ENCODE peak calls at places on chromosomes 5 and 9, in ten cellular contexts. X is BJ; A is M059J; M is activated naive CD4-positive, alpha-beta T cell treated with anti-CD3 and anti-CD28 coated beads, Interleukin-2, amount 50 U/mL, for 16 hours; V is cardiac muscle cell; K is AG10803; H is SW 1271; O is LoVo; Q is colonic mucosa; Y is neural progenitor cell. P is an unnamed sample.

GRCh38 chr5:1445313-1445894 is at the start of gene SLC6A3:
- DNase-seq in X (no peak), A (no peak), M (no peak), V (peak), K (no peak), H (no peak), O (no peak), Q (peak), Y (peak), P (no peak)

GRCh38 chr5:90015584-90016018 is 394.0 kb downstream of the CETN3 start:
- DNase-seq in X (no peak), A (peak), M (no peak), V (peak), K (no peak), H (no peak), O (no peak), Q (no peak), Y (no peak), P (no peak)

GRCh38 chr9:36956908-36957307 is 77.2 kb downstream of the PAX5 start:
- DNase-seq in X (no peak), A (no peak), M (no peak), V (no peak), K (no peak), H (no peak), O (no peak), Q (no peak), Y (peak), P (peak)

GRCh38 chr9:71608825-71609452 is 159.4 kb downstream of the CEMIP2 start:
- DNase-seq in X (no peak), A (peak), M (no peak), V (peak), K (no peak), H (no peak), O (no peak), Q (no peak), Y (peak), P (no peak)

GRCh38 chr9:19975499-19975898 is 186.7 kb upstream of the SLC24A2 start:
- DNase-seq in X (no peak), A (peak), M (no peak), V (no peak), K (no peak), H (no peak), O (no peak), Q (no peak), Y (no peak), P (no peak)

GRCh38 chr5:179464631-179465030 is 85.7 kb upstream of the RUFY1 start:
- DNase-seq in X (no peak), A (no peak), M (no peak), V (no peak), K (no peak), H (no peak), O (no peak), Q (no peak), Y (no peak), P (no peak)

GRCh38 chr9:132672413-132672690 is 2.1 kb downstream of the GTF3C4 start:
- DNase-seq in X (no peak), A (peak), M (no peak), V (no peak), K (no peak), H (no peak), O (no peak), Q (no peak), Y (no peak), P (no peak)

GRCh38 chr5:62077823-62078550 is 228.0 kb upstream of the KIF2A start:
- DNase-seq in X (no peak), A (peak), M (no peak), V (no peak), K (no peak), H (no peak), O (no peak), Q (no peak), Y (no peak), P (no peak)

GRCh38 chr5:44332360-44332971 is 56.8 kb downstream of the FGF10 start:
- DNase-seq in X (no peak), A (peak), M (no peak), V (peak), K (peak), H (no peak), O (peak), Q (no peak), Y (peak), P (no peak)

GRCh38 chr9:33311953-33312352 is 21.6 kb downstream of the NFX1 start:
- DNase-seq in X (no peak), A (peak), M (no peak), V (no peak), K (no peak), H (no peak), O (no peak), Q (no peak), Y (no peak), P (no peak)

GRCh38 chr5:112915831-112916230 is 6.2 kb downstream of the REEP5 start:
- DNase-seq in X (no peak), A (no peak), M (no peak), V (no peak), K (no peak), H (no peak), O (no peak), Q (no peak), Y (no peak), P (no peak)

GRCh38 chr5:57650360-57651069 is 167.9 kb upstream of the ACTBL2 start:
- DNase-seq in X (peak), A (peak), M (no peak), V (peak), K (peak), H (peak), O (peak), Q (peak), Y (peak), P (no peak)

GRCh38 chr5:171306785-171307591 is 2.1 kb upstream of the TLX3 start:
- DNase-seq in X (no peak), A (no peak), M (no peak), V (no peak), K (no peak), H (no peak), O (no peak), Q (no peak), Y (peak), P (no peak)

GRCh38 chr5:96901384-96901783 is 25.1 kb downstream of the ERAP2 start:
- DNase-seq in X (no peak), A (no peak), M (no peak), V (no peak), K (no peak), H (no peak), O (no peak), Q (no peak), Y (peak), P (no peak)

GRCh38 chr5:164475339-164475977 is 970.0 kb downstream of the MAT2B start:
- DNase-seq in X (no peak), A (peak), M (no peak), V (peak), K (peak), H (no peak), O (peak), Q (no peak), Y (peak), P (no peak)

GRCh38 chr9:19486803-19487202 is 78.0 kb downstream of the ACER2 start:
- DNase-seq in X (no peak), A (no peak), M (no peak), V (peak), K (no peak), H (no peak), O (no peak), Q (no peak), Y (no peak), P (no peak)

GRCh38 chr9:127844821-127845359 is 9.6 kb downstream of the ENG start:
- DNase-seq in X (no peak), A (peak), M (no peak), V (peak), K (peak), H (no peak), O (no peak), Q (no peak), Y (no peak), P (no peak)

GRCh38 chr5:65307088-65307487 is 174.6 kb downstream of the ADAMTS6 start:
- DNase-seq in X (no peak), A (no peak), M (no peak), V (no peak), K (peak), H (no peak), O (no peak), Q (no peak), Y (no peak), P (no peak)

GRCh38 chr9:30575691-30576090 is 1808.8 kb upstream of the ACO1 start:
- DNase-seq in X (no peak), A (peak), M (peak), V (no peak), K (no peak), H (no peak), O (no peak), Q (no peak), Y (no peak), P (no peak)

GRCh38 chr9:37935106-37935505 is 31.2 kb upstream of the SLC25A51 start:
- DNase-seq in X (no peak), A (no peak), M (no peak), V (no peak), K (no peak), H (no peak), O (no peak), Q (no peak), Y (no peak), P (no peak)

GRCh38 chr5:176735383-176736265 is 74.7 kb upstream of the UNC5A start:
- DNase-seq in X (no peak), A (no peak), M (no peak), V (no peak), K (no peak), H (no peak), O (no peak), Q (no peak), Y (no peak), P (peak)

GRCh38 chr5:136028782-136029742 is at the start of gene TGFBI:
- DNase-seq in X (no peak), A (peak), M (no peak), V (peak), K (peak), H (no peak), O (peak), Q (peak), Y (peak), P (peak)

GRCh38 chr9:88344013-88344412 is 44.2 kb upstream of the SPIN1 start:
- DNase-seq in X (no peak), A (no peak), M (no peak), V (no peak), K (no peak), H (no peak), O (no peak), Q (no peak), Y (no peak), P (no peak)

GRCh38 chr5:176906126-176906525 is 7.0 kb upstream of the HK3 start:
- DNase-seq in X (no peak), A (no peak), M (no peak), V (no peak), K (no peak), H (no peak), O (no peak), Q (no peak), Y (no peak), P (no peak)

GRCh38 chr5:109859537-109859936 is 169.8 kb downstream of the MAN2A1 start:
- DNase-seq in X (no peak), A (no peak), M (no peak), V (peak), K (no peak), H (no peak), O (no peak), Q (no peak), Y (no peak), P (no peak)

GRCh38 chr5:59838989-59839388 is 54.5 kb downstream of the PDE4D start:
- DNase-seq in X (no peak), A (peak), M (no peak), V (no peak), K (no peak), H (no peak), O (no peak), Q (no peak), Y (no peak), P (no peak)

GRCh38 chr9:136485651-136486050 is 2.8 kb upstream of the SEC16A start:
- DNase-seq in X (no peak), A (peak), M (no peak), V (no peak), K (no peak), H (no peak), O (no peak), Q (no peak), Y (no peak), P (no peak)

GRCh38 chr9:92406506-92406905 is 2.1 kb upstream of the OGN start:
- DNase-seq in X (no peak), A (no peak), M (no peak), V (peak), K (peak), H (no peak), O (no peak), Q (peak), Y (no peak), P (peak)

P was measured in activated effector memory CD4-positive, alpha-beta T cell treated with anti-CD3 and anti-CD28 coated beads, Interleukin-2, amount 50 U/mL, for 16 hours.